ENCODE peak calls at places on chromosomes 5 and 9, in nine cellular contexts. H is MM.1S, K is endodermal cell, F is Karpas-422, T is PC-3, W is K562, I is fibroblast of lung, Z is colonic mucosa, G is astrocyte. E is an unnamed sample.

GRCh38 chr9:36142510-36143161 is 6.1 kb downstream of the GLIPR2 start:
- DNase-seq in I (no peak), G (no peak), T (no peak), H (no peak), F (peak; percentile 37), K (no peak), W (peak; percentile 71), Z (peak; percentile 71), E (no peak)

GRCh38 chr9:126844085-126844484 is 16.4 kb upstream of the ZBTB34 start:
- DNase-seq in I (peak; percentile 65), F (no peak), G (peak; percentile 74), Z (no peak), H (no peak), K (no peak), T (peak; percentile 82), W (no peak), E (no peak)

GRCh38 chr5:149345892-149346222 is 558 bp downstream of the GRPEL2 start:
- DNase-seq in H (peak; percentile 27), G (peak; percentile 30), Z (no peak), I (peak; percentile 56), T (peak; percentile 52), F (peak; percentile 69), W (no peak), K (no peak), E (no peak)

GRCh38 chr9:74570879-74571512 is 73.9 kb downstream of the RORB start:
- DNase-seq in I (peak; percentile 54), G (no peak), K (peak; percentile 68), W (peak; percentile 14), Z (peak; percentile 18), F (peak; percentile 68), H (peak; percentile 48), T (peak; percentile 47), E (peak; percentile 35)

GRCh38 chr5:159415301-159415937 is 85.1 kb upstream of the IL12B start:
- DNase-seq in T (no peak), Z (no peak), K (peak; percentile 48), H (no peak), G (no peak), F (peak; percentile 51), W (no peak), I (no peak), E (no peak)

GRCh38 chr9:89116064-89116817 is 62.4 kb downstream of the SHC3 start:
- DNase-seq in W (no peak), T (no peak), F (no peak), Z (no peak), I (peak; percentile 92), H (no peak), K (no peak), G (peak; percentile 83), E (no peak)

GRCh38 chr9:71987471-71988371 is 72.7 kb downstream of the C9orf57 start:
- DNase-seq in F (no peak), W (no peak), T (peak; percentile 73), Z (no peak), I (no peak), G (peak; percentile 7), K (no peak), H (no peak), E (no peak)

GRCh38 chr9:131606896-131607567 is 61.7 kb downstream of the PRRT1B start:
- DNase-seq in I (no peak), H (no peak), Z (no peak), F (no peak), T (no peak), W (no peak), K (no peak), G (no peak), E (no peak)

GRCh38 chr5:2187156-2187555 is 304.4 kb upstream of the IRX4 start:
- DNase-seq in Z (peak; percentile 5), I (no peak), W (no peak), F (no peak), H (no peak), T (no peak), G (no peak), K (no peak), E (no peak)

GRCh38 chr9:2120926-2121689 is 106.0 kb downstream of the SMARCA2 start:
- DNase-seq in Z (no peak), I (peak; percentile 61), H (no peak), W (peak; percentile 6), F (no peak), G (peak; percentile 41), K (no peak), T (peak; percentile 35), E (no peak)

GRCh38 chr5:62266573-62266972 is 39.4 kb upstream of the KIF2A start:
- DNase-seq in G (no peak), I (no peak), F (no peak), T (no peak), W (no peak), Z (no peak), K (no peak), H (no peak), E (no peak)

GRCh38 chr9:130927995-130928900 is 10.8 kb downstream of the FIBCD1 start:
- DNase-seq in Z (peak; percentile 79), T (peak; percentile 92), F (no peak), G (peak; percentile 70), W (peak; percentile 64), I (peak; percentile 62), K (no peak), H (no peak), E (no peak)

GRCh38 chr9:34492051-34492450 is 30.7 kb downstream of the ENHO start:
- DNase-seq in H (no peak), K (peak; percentile 46), F (peak; percentile 71), Z (no peak), G (no peak), T (no peak), W (no peak), I (no peak), E (no peak)

GRCh38 chr5:101390317-101390908 is 487.3 kb upstream of the ST8SIA4 start:
- DNase-seq in T (peak; percentile 71), K (peak; percentile 61), W (peak; percentile 5), Z (peak; percentile 23), F (peak; percentile 72), I (peak; percentile 74), H (peak; percentile 49), G (peak; percentile 34), E (peak; percentile 30)

GRCh38 chr5:10567781-10568321 is 4.0 kb downstream of the ANKRD33B start:
- DNase-seq in I (peak; percentile 76), G (no peak), K (no peak), W (no peak), F (no peak), H (no peak), Z (no peak), T (no peak), E (no peak)

DNA sequence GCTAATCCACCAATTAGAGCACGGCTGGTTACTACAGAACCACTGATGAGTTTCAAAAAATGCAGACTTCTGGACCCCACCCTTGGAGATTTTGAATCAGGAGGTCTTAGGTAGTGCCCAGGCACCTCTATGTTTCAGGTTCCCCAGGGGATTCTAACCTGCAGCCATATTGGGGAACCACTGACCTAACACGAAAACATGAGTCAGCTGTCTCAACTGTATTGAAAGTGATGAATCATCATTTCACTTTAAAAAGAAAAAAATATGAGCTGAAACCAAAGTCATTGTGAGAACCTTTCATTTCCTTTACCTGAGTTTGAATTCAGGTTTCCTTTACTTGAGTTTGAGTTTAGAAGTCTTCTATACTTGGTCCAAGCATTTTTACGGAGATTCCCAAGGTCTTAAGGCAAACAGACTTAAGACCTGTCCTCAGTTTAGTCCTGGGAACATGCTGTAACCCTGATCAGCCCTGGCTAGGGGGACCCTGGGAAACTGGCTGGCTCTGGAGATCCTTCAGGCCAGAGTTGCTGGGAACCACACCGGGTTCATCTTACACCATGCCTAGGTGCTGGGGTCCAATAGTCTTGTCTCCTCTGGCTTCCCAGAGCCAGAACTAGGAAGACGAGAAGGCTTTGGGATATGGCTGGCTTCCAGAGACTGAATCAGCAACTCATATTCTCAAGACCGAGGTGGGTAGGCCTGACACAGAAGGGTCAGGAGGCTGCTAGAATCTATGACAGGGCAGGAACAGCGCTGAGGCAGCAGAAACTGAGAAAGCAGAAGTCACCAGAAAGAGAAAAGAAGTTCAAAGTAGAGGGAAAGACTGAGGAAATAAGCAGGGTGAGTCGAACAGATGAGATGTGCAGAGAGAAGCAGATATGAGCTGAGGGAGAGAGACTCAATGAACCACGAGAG is 16.5 kb upstream of the PDCD1LG2 start:
- DNase-seq in K (no peak), I (peak; percentile 84), Z (peak; percentile 26), F (peak; percentile 52), T (peak; percentile 83), W (peak; percentile 43), G (peak; percentile 84), H (peak; percentile 89), E (no peak)
- H3K27ac ChIP-seq in K (no peak overlapping the region), I (peak overlapping the region; percentile 47), Z (peak overlapping the region; percentile 29), F (no peak overlapping the region), T (peak overlapping the region; percentile 98), W (peak overlapping the region; percentile 88), G (peak overlapping the region; percentile 95), H (peak overlapping the region; percentile 94), E (no peak overlapping the region)

GRCh38 chr5:98341038-98341710 is 432.3 kb upstream of the RGMB start:
- DNase-seq in I (peak; percentile 90), Z (no peak), K (no peak), T (no peak), F (no peak), G (peak; percentile 97), H (no peak), W (no peak), E (no peak)

GRCh38 chr5:98339141-98339848 is 434.2 kb upstream of the RGMB start:
- DNase-seq in F (no peak), G (no peak), W (no peak), I (no peak), T (no peak), Z (no peak), K (no peak), H (no peak), E (no peak)

DNA sequence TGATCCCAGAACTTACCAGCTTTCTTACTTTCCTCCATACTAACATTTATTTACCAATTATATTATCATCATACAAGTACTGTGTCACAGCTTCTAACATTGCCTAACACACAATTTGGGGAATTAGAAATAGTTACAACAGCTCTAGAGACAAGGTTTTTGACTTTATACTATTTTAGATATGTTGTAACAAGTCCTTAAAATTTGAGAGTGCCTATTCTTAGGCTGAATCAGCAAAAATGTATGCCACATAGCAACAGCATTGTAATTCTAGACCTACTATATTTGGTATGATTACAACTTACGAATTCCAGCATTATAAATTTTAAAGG is 431.8 kb upstream of the RGMB start:
- DNase-seq in G (no peak), T (no peak), Z (no peak), I (peak; percentile 62), W (no peak), K (no peak), F (no peak), H (no peak), E (no peak)
- H3K9ac ChIP-seq in G (peak overlapping the region; percentile 20), T (no peak overlapping the region), Z (no peak overlapping the region), I (no peak overlapping the region), W (no peak overlapping the region), K (no peak overlapping the region), F (no peak overlapping the region), H (no peak overlapping the region), E (no peak overlapping the region)

DNA sequence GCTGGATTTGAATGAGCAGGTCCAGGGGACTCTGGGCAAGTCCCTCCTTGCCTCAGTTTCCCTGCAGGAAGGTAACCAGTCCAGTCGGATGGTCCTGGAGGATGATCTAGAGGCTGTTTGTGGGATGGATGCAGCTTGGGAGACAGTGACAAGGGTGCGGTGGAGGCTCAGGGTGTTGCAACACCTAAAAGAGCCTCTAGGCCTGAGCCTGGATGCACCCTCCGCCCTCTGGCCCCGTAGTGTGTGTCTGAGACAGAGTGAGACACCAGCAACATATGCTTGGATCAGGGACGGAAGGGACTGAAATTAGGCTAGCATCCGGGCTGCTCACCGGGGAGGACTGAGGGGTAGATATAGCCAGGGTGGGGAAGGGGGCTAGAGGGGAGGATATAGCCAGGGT is 1.1 kb downstream of the CRAT start:
- DNase-seq in F (peak; percentile 52), I (peak; percentile 6), H (peak; percentile 16), K (peak; percentile 68), G (no peak), T (peak; percentile 21), Z (peak; percentile 50), W (no peak), E (peak; percentile 14)
- H3K27ac ChIP-seq in F (no peak overlapping the region), I (no peak overlapping the region), H (no peak overlapping the region), K (no peak overlapping the region), G (no peak overlapping the region), T (no peak overlapping the region), Z (no peak overlapping the region), W (no peak overlapping the region), E (no peak overlapping the region)

GRCh38 chr5:177085985-177086917 is at the start of gene FGFR4:
- DNase-seq in W (peak; percentile 99), T (peak; percentile 81), F (peak; percentile 95), G (peak; percentile 9), K (peak; percentile 98), H (peak; percentile 54), I (peak; percentile 70), Z (peak; percentile 91), E (no peak)
- H3K9ac ChIP-seq in W (peak within 1 kb of the TSS; percentile 95), T (peak within 1 kb of the TSS; percentile 66), F (peak within 1 kb of the TSS; percentile 43), G (no peak within 1 kb of the TSS), K (peak within 1 kb of the TSS; percentile 68), H (peak within 1 kb of the TSS; percentile 29), I (peak within 1 kb of the TSS; percentile 57), Z (peak within 1 kb of the TSS; percentile 76), E (no peak within 1 kb of the TSS)

E was measured in DND-41.